ENCODE peak calls at places on chromosomes 7 and 10, in five cellular contexts. One of them, this sample, is unnamed. For H3K36me3, the result is how much of the 10 kb centered on the place peaks cover.

GRCh38 chr7:82444220-82445049 is 858 bp upstream of the CACNA2D1 start:
- DNase-seq in H1: no peak
- DNase-seq in right lobe of liver: no peak
- DNase-seq in transverse colon: no peak
- DNase-seq in adrenal gland: no peak
- DNase-seq in this sample: no peak

GRCh38 chr10:128869101-128869712 is 597.8 kb upstream of the MGMT start:
- DNase-seq in right lobe of liver: no peak
- DNase-seq in adrenal gland: no peak
- DNase-seq in H1: no peak
- DNase-seq in transverse colon: no peak
- DNase-seq in this sample: no peak

GRCh38 chr10:57849726-57850357 is 417.9 kb downstream of the IPMK start:
- DNase-seq in transverse colon: no peak
- DNase-seq in adrenal gland: no peak
- DNase-seq in H1: no peak
- DNase-seq in right lobe of liver: no peak
- DNase-seq in this sample: no peak

GRCh38 chr7:105808703-105809590 is 67.5 kb downstream of the ATXN7L1 start:
- DNase-seq in transverse colon: peak
- DNase-seq in adrenal gland: no peak
- DNase-seq in right lobe of liver: no peak
- DNase-seq in H1: no peak
- DNase-seq in this sample: no peak

GRCh38 chr7:101743995-101744360 is 73.4 kb upstream of the CUX1 start:
- DNase-seq in right lobe of liver: no peak
- DNase-seq in adrenal gland: no peak
- DNase-seq in H1: no peak
- DNase-seq in transverse colon: peak
- DNase-seq in this sample: no peak

GRCh38 chr7:121328508-121329459 is at the start of gene WNT16:
- DNase-seq in H1: no peak
- DNase-seq in adrenal gland: no peak
- DNase-seq in transverse colon: no peak
- DNase-seq in right lobe of liver: no peak
- DNase-seq in this sample: no peak

GRCh38 chr7:157483971-157484410 is 147.2 kb downstream of the DNAJB6 start:
- DNase-seq in H1: no peak
- DNase-seq in right lobe of liver: no peak
- DNase-seq in adrenal gland: no peak
- DNase-seq in transverse colon: no peak
- DNase-seq in this sample: no peak

GRCh38 chr7:127588697-127589482 is 679 bp downstream of the ARF5 start:
- DNase-seq in H1: peak
- DNase-seq in transverse colon: peak
- DNase-seq in right lobe of liver: peak
- DNase-seq in adrenal gland: peak
- DNase-seq in this sample: peak

GRCh38 chr7:19754521-19755116 is 18.8 kb downstream of the TMEM196 start:
- DNase-seq in right lobe of liver: no peak
- DNase-seq in adrenal gland: no peak
- DNase-seq in H1: no peak
- DNase-seq in transverse colon: no peak
- DNase-seq in this sample: no peak

GRCh38 chr7:69395072-69395714 is 203.1 kb upstream of the AUTS2 start:
- DNase-seq in transverse colon: no peak
- DNase-seq in adrenal gland: no peak
- DNase-seq in H1: no peak
- DNase-seq in right lobe of liver: no peak
- DNase-seq in this sample: peak

GRCh38 chr10:84075226-84076046 is 63.9 kb upstream of the GHITM start:
- DNase-seq in H1: no peak
- DNase-seq in right lobe of liver: no peak
- DNase-seq in adrenal gland: no peak
- DNase-seq in transverse colon: no peak
- DNase-seq in this sample: no peak

GRCh38 chr10:127983701-127984100 is 76.8 kb downstream of the PTPRE start:
- DNase-seq in adrenal gland: peak
- DNase-seq in transverse colon: peak
- DNase-seq in H1: no peak
- DNase-seq in right lobe of liver: no peak
- DNase-seq in this sample: no peak

GRCh38 chr7:126659124-126659523 is 593.6 kb downstream of the GRM8 start:
- DNase-seq in adrenal gland: no peak
- DNase-seq in transverse colon: no peak
- DNase-seq in H1: no peak
- DNase-seq in right lobe of liver: no peak
- DNase-seq in this sample: no peak

GRCh38 chr7:117019786-117020604 is 66.7 kb downstream of the ST7 start:
- DNase-seq in H1: no peak
- DNase-seq in right lobe of liver: no peak
- DNase-seq in adrenal gland: peak
- DNase-seq in transverse colon: peak
- DNase-seq in this sample: peak

GRCh38 chr7:44058759-44059218 is 6.6 kb downstream of the PGAM2 start:
- DNase-seq in transverse colon: no peak
- DNase-seq in H1: no peak
- DNase-seq in adrenal gland: no peak
- DNase-seq in right lobe of liver: peak
- DNase-seq in this sample: no peak
- H3K36me3 ChIP-seq in transverse colon: half or more
- H3K36me3 ChIP-seq in H1: under half
- H3K36me3 ChIP-seq in adrenal gland: half or more
- H3K36me3 ChIP-seq in right lobe of liver: under half
- H3K36me3 ChIP-seq in this sample: under half

DNA sequence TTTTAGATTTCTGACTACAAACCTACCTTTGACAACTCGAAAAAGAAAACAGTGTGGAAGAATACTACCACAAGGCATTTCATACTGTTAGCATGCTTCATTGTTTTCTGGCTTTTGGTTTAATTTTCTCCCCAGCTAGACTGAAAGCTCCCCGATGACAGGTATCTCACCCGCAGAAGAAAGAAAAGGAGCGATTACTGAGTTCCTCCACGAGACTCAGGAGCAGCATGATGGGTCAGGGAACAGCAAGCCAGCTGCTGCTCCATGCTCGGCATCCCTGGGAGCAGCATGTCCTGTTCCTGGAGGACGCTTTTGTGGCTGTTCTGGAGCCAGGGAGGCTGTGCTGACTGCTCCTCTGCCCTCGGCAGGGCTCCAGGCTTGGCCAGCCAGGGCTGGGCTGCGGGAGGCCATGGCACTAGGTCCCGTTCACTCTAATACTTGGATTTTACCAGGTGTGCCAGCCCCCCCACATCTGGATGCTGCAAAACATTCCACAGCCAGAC is 133.4 kb downstream of the PRKAG2 start:
- DNase-seq in H1: no peak
- DNase-seq in adrenal gland: no peak
- DNase-seq in right lobe of liver: peak
- DNase-seq in transverse colon: no peak
- DNase-seq in this sample: no peak
- TF ChIP-seq POLR2A in H1: no peak
- TF ChIP-seq POLR2A in adrenal gland: no peak
- TF ChIP-seq POLR2A in right lobe of liver: peak
- TF ChIP-seq POLR2A in transverse colon: no peak
- TF ChIP-seq POLR2A in this sample: no peak

GRCh38 chr7:48089415-48089975 is 430 bp downstream of the UPP1 start:
- DNase-seq in right lobe of liver: no peak
- DNase-seq in adrenal gland: no peak
- DNase-seq in H1: no peak
- DNase-seq in transverse colon: peak
- DNase-seq in this sample: no peak
- H3K4me3 ChIP-seq in right lobe of liver: peak
- H3K4me3 ChIP-seq in adrenal gland: peak
- H3K4me3 ChIP-seq in H1: peak
- H3K4me3 ChIP-seq in transverse colon: peak
- H3K4me3 ChIP-seq in this sample: peak

DNA sequence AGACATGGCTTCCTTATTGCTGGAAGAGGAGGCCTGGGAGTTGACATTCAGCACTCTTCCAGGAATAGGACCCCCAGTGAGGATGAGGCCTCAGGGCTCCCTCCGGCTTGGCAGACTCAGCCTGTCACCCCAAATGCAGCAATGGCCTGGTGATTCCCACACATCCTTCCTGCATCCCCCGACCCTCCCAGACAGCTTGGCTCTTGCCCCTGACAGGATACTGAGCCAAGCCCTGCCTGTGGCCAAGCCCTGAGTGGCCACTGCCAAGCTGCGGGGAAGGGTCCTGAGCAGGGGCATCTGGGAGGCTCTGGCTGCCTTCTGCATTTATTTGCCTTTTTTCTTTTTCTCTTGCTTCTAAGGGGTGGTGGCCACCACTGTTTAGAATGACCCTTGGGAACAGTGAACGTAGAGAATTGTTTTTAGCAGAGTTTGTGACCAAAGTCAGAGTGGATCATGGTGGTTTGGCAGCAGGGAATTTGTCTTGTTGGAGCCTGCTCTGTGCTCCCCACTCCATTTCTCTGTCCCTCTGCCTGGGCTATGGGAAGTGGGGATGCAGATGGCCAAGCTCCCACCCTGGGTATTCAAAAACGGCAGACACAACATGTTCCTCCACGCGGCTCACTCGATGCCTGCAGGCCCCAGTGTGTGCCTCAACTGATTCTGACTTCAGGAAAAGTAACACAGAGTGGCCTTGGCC is 4.3 kb downstream of the PGAM2 start:
- DNase-seq in transverse colon: peak
- DNase-seq in right lobe of liver: peak
- DNase-seq in adrenal gland: no peak
- DNase-seq in H1: no peak
- DNase-seq in this sample: no peak
- H3K36me3 ChIP-seq in transverse colon: half or more
- H3K36me3 ChIP-seq in right lobe of liver: under half
- H3K36me3 ChIP-seq in adrenal gland: half or more
- H3K36me3 ChIP-seq in H1: under half
- H3K36me3 ChIP-seq in this sample: under half

GRCh38 chr10:101568054-101568745 is 19.9 kb downstream of the POLL start:
- DNase-seq in right lobe of liver: peak
- DNase-seq in H1: no peak
- DNase-seq in transverse colon: no peak
- DNase-seq in adrenal gland: no peak
- DNase-seq in this sample: no peak

GRCh38 chr10:101571573-101571925 is 16.5 kb downstream of the POLL start:
- DNase-seq in H1: no peak
- DNase-seq in right lobe of liver: no peak
- DNase-seq in adrenal gland: no peak
- DNase-seq in transverse colon: no peak
- DNase-seq in this sample: no peak

GRCh38 chr10:101570764-101571572 is 17.1 kb downstream of the POLL start:
- DNase-seq in right lobe of liver: no peak
- DNase-seq in H1: no peak
- DNase-seq in transverse colon: no peak
- DNase-seq in adrenal gland: no peak
- DNase-seq in this sample: no peak

GRCh38 chr10:101569465-101569837 is 18.6 kb downstream of the POLL start:
- DNase-seq in adrenal gland: no peak
- DNase-seq in right lobe of liver: no peak
- DNase-seq in transverse colon: no peak
- DNase-seq in H1: no peak
- DNase-seq in this sample: no peak

DNA sequence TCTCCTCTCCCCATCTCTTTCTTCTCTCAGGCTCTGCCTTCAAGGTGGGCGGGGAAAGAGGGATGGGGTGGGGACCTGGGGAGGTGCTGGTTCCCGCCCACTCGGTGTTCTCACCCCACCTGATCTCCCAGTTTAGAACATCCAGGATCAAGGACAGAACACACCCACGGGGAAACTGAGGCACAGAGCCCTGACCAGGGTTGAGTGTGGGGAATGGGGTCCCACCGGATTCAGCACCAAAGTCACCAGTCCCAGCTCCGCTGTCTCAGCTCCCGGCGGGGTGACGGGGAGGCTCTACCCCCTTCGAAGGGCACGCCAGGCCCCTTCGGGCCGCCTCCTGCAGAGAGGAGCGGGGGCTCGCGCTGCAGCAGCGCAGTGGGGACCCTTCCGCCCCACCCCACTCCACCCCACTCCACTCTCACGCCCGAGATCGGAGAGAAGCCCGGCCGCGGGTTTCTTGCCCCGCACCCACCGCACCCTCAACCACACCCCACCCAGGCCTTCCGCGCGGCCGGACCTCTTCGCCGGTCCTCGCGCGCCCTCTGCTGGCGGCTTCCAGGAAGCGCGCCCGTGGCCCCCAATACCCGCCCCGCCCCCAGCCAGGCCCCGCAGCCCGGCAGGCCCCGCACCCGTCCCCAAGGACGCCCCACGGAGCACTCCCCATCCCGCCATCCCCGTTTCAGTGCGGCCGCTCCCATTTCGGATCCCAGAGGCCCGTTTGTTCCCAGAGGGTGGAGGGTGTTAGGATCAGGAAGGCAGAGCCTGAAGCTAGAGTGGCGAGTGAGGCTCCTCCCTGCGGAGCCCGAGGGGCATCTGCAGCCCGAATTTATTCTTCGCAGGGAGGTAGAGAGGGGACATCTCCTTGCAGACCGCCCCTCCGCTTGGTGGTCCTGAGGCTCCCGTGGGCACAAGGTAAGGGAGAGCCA is 18.0 kb downstream of the POLL start:
- DNase-seq in transverse colon: peak
- DNase-seq in H1: no peak
- DNase-seq in right lobe of liver: peak
- DNase-seq in adrenal gland: peak
- DNase-seq in this sample: peak
- TF ChIP-seq POLR2A in transverse colon: no peak
- TF ChIP-seq POLR2A in H1: no peak
- TF ChIP-seq POLR2A in right lobe of liver: no peak
- TF ChIP-seq POLR2A in adrenal gland: no peak
- TF ChIP-seq POLR2A in this sample: no peak

This sample was measured in tibial nerve.